ENCODE peak calls at places on chromosome 21, in nine cellular contexts. Y, E, O, U, M, S, F, I and A are unnamed samples.

GRCh38 chr21:46126321-46127238 is 28.7 kb downstream of the COL6A2 start:
- DNase-seq in Y (no peak), E (peak; percentile 25), O (no peak), U (peak; percentile 44), M (peak; percentile 10), S (no peak), F (peak; percentile 10), I (no peak), A (peak; percentile 4)

GRCh38 chr21:43207043-43207315 is 38.2 kb downstream of the CRYAA start:
- DNase-seq in Y (no peak), E (no peak), O (no peak), U (no peak), M (no peak), S (no peak), F (no peak), I (no peak), A (no peak)

GRCh38 chr21:27036736-27037301 is 69.9 kb upstream of the ADAMTS5 start:
- DNase-seq in Y (no peak), E (no peak), O (no peak), U (no peak), M (no peak), S (no peak), F (no peak), I (no peak), A (no peak)

GRCh38 chr21:45888361-45889009 is 93.1 kb upstream of the COL6A1 start:
- DNase-seq in Y (no peak), E (no peak), O (no peak), U (peak; percentile 7), M (no peak), S (no peak), F (no peak), I (no peak), A (no peak)

GRCh38 chr21:43855955-43856354 is 9.1 kb upstream of the AGPAT3 start:
- DNase-seq in Y (no peak), E (no peak), O (no peak), U (no peak), M (no peak), S (no peak), F (no peak), I (no peak), A (no peak)

GRCh38 chr21:42215942-42216725 is 2.8 kb upstream of the ABCG1 start:
- DNase-seq in Y (no peak), E (no peak), O (no peak), U (no peak), M (no peak), S (no peak), F (no peak), I (peak; percentile 11), A (no peak)

GRCh38 chr21:45889115-45889708 is 92.4 kb upstream of the COL6A1 start:
- DNase-seq in Y (no peak), E (no peak), O (no peak), U (peak; percentile 19), M (no peak), S (no peak), F (no peak), I (no peak), A (no peak)

GRCh38 chr21:43866659-43867331 is 1.8 kb downstream of the AGPAT3 start:
- DNase-seq in Y (peak; percentile 44), E (no peak), O (peak; percentile 54), U (peak; percentile 42), M (no peak), S (no peak), F (no peak), I (peak; percentile 78), A (peak; percentile 50)

GRCh38 chr21:42864812-42865211 is 14.5 kb downstream of the WDR4 start:
- DNase-seq in Y (no peak), E (no peak), O (no peak), U (peak; percentile 71), M (no peak), S (no peak), F (no peak), I (no peak), A (no peak)

GRCh38 chr21:16792155-16792554 is 720.7 kb upstream of the CXADR start:
- DNase-seq in Y (no peak), E (no peak), O (no peak), U (no peak), M (no peak), S (no peak), F (no peak), I (no peak), A (no peak)

DNA sequence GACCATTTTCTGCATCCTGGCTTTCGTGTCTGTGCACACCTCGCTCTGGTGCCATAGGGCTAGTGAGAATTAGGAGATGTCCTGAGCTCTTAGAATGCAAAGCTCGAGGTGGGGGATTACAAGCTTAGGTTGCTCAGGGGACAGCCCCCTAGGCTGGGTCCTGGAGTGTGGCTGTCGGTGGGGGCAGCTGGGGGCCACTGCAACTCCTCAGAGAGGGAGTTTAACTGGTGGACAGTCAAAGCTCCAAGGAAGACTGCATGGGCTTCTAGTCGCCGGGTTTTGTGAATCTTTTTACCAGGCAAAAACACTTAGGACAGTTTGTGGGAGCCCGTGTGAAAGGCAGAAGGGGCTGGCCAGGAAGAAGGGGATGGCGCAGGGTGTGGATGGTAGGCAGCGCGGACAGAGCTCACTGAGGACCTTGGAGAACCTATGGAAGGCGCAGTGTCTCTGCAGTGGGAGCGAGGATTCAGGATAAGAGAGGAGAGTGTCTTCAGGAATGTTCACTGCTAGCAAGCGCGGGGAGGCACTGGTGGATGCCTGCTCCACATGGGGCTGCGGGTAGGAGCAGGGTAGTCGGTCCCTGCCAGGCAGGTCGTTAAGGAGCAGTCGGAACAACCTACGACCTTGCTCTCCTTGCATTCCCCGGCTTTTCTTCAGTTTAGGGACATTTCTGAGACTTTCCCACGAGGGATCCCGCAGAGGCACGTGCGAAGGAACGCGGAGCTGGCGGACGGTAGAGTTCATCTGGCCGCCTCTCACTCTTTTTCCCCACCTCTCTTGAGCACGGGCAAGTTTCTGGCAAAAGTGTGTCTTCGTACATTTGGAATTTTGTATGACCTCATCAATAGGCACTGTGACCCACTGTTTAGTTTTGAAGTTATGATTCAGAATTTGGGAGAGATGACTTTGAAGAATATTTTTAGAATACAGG is 12.9 kb upstream of the KCNE1 start:
- DNase-seq in Y (peak; percentile 73), E (peak; percentile 71), O (no peak), U (no peak), M (no peak), S (peak; percentile 76), F (no peak), I (no peak), A (peak; percentile 41)
- H3K4me1 ChIP-seq in Y (peaks cover 18% of the 10 kb centered on the region), E (peaks cover 4% of the 10 kb centered on the region), O (no peaks in the 10 kb centered on the region), U (peaks cover 3% of the 10 kb centered on the region), M (no peaks in the 10 kb centered on the region), S (peaks cover 10% of the 10 kb centered on the region), F (peaks cover 32% of the 10 kb centered on the region), I (peaks cover 81% of the 10 kb centered on the region), A (peaks cover 57% of the 10 kb centered on the region)

DNA sequence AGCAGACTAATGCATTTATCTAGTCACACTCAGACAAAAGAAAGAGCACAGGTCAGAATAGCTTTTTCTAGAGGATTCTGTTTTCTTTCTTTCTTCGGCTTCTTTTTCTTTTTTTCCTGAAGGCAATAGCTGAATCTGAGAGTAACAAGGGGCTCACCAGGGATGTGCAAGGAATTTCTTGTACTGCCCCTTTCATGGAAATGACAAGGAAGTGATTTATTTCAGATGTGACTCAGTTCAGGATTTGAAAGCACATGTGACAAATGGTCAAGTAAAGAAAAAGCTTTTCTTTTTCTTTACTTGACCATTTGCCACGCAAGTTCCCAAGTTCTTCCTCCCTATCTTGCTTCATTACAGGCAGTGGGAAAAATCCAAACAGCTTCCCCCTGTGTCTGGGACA is 202.0 kb downstream of the GABPA start:
- DNase-seq in Y (no peak), E (no peak), O (no peak), U (no peak), M (no peak), S (peak; percentile 31), F (no peak), I (no peak), A (no peak)
- H3K4me1 ChIP-seq in Y (peaks cover 11% of the 10 kb centered on the region), E (peaks cover 2% of the 10 kb centered on the region), O (no peaks in the 10 kb centered on the region), U (peaks cover 11% of the 10 kb centered on the region), M (peaks cover 17% of the 10 kb centered on the region), S (peaks cover 10% of the 10 kb centered on the region), F (peaks cover 38% of the 10 kb centered on the region), I (peaks cover 64% of the 10 kb centered on the region), A (peaks cover 10% of the 10 kb centered on the region)

GRCh38 chr21:34846601-34847112 is 177.9 kb downstream of the CLIC6 start:
- DNase-seq in Y (peak; percentile 86), E (no peak), O (no peak), U (no peak), M (no peak), S (peak; percentile 92), F (no peak), I (no peak), A (no peak)
- H3K4me1 ChIP-seq in Y (peaks cover 47% of the 10 kb centered on the region), E (no peaks in the 10 kb centered on the region), O (no peaks in the 10 kb centered on the region), U (peaks cover 2% of the 10 kb centered on the region), M (no peaks in the 10 kb centered on the region), S (peaks cover 24% of the 10 kb centered on the region), F (peaks cover 34% of the 10 kb centered on the region), I (peaks cover 61% of the 10 kb centered on the region), A (peaks cover 7% of the 10 kb centered on the region)

DNA sequence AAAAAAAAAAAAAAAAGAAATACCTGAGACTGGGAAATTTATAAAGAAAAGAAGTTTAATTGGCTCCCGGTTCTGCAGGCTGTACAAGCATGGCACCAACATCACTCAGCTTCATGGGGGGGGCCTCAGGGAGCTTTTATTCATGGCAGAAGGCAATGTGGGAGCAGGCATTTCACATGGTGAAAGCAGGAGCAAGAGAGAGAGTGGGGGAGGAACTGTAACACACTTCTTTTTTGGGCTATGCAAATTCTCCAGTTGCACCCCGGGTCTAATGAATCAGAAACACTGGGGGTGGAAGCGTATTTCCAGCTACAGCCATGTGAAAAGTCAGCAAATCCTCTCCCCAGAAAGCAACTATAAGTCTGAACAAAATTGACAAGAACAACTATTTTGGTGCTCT is 11.8 kb upstream of the SOD1 start:
- DNase-seq in Y (no peak), E (no peak), O (no peak), U (no peak), M (no peak), S (no peak), F (no peak), I (no peak), A (no peak)
- H3K4me1 ChIP-seq in Y (no peaks in the 10 kb centered on the region), E (no peaks in the 10 kb centered on the region), O (peaks cover 8% of the 10 kb centered on the region), U (no peaks in the 10 kb centered on the region), M (no peaks in the 10 kb centered on the region), S (no peaks in the 10 kb centered on the region), F (no peaks in the 10 kb centered on the region), I (peaks cover 10% of the 10 kb centered on the region), A (peaks cover 7% of the 10 kb centered on the region)